ENCODE peak calls at places on chromosomes 3 and 15, in nine cellular contexts. H is OCI-LY7, D is neural crest cell, C is lower leg skin, L is body of pancreas, P is WTC11, U is osteocyte, Z is stomach, W is BJ. M is an unnamed sample.

GRCh38 chr3:119290613-119291012 is 3.6 kb upstream of the ARHGAP31 start:
- DNase-seq in H (no peak), D (no peak), C (no peak), L (no peak), P (no peak), U (no peak), Z (no peak), W (no peak), M (no peak)

GRCh38 chr3:132605374-132605792 is 8.3 kb downstream of the ACKR4 start:
- DNase-seq in H (no peak), D (no peak), C (no peak), L (no peak), P (no peak), U (no peak), Z (no peak), W (no peak), M (no peak)

GRCh38 chr15:31503256-31503655 is 176.6 kb downstream of the KLF13 start:
- DNase-seq in H (no peak), D (no peak), C (no peak), L (no peak), P (no peak), U (peak; percentile 53), Z (no peak), W (no peak), M (no peak)

GRCh38 chr15:86021281-86022264 is 58.1 kb upstream of the AGBL1 start:
- DNase-seq in H (no peak), D (no peak), C (no peak), L (peak; percentile 3), P (no peak), U (no peak), Z (no peak), W (no peak), M (no peak)

GRCh38 chr3:182241777-182242556 is 530.2 kb downstream of the SOX2 start:
- DNase-seq in H (no peak), D (peak; percentile 64), C (no peak), L (peak; percentile 52), P (no peak), U (no peak), Z (no peak), W (no peak), M (no peak)

GRCh38 chr3:43894176-43895049 is 203.7 kb downstream of the ABHD5 start:
- DNase-seq in H (peak; percentile 89), D (peak; percentile 66), C (no peak), L (peak; percentile 32), P (peak; percentile 75), U (no peak), Z (peak; percentile 52), W (no peak), M (peak; percentile 61)

GRCh38 chr15:101283931-101284330 is 6.6 kb upstream of the SELENOS start:
- DNase-seq in H (no peak), D (no peak), C (no peak), L (no peak), P (no peak), U (no peak), Z (no peak), W (no peak), M (no peak)

GRCh38 chr15:32855942-32856341 is 138.1 kb downstream of the GREM1 start:
- DNase-seq in H (no peak), D (no peak), C (no peak), L (peak; percentile 22), P (no peak), U (no peak), Z (no peak), W (peak; percentile 97), M (no peak)

GRCh38 chr3:32238816-32239637 is 547 bp downstream of the CMTM8 start:
- DNase-seq in H (peak; percentile 54), D (peak; percentile 34), C (no peak), L (peak; percentile 75), P (peak; percentile 49), U (peak; percentile 86), Z (peak; percentile 34), W (no peak), M (peak; percentile 65)

GRCh38 chr3:32241100-32241499 is 2.6 kb downstream of the CMTM8 start:
- DNase-seq in H (no peak), D (no peak), C (no peak), L (no peak), P (no peak), U (no peak), Z (no peak), W (no peak), M (no peak)

GRCh38 chr3:32237670-32238026 is 832 bp upstream of the CMTM8 start:
- DNase-seq in H (no peak), D (no peak), C (no peak), L (no peak), P (no peak), U (no peak), Z (no peak), W (no peak), M (no peak)

GRCh38 chr3:32238027-32238815 is at the start of gene CMTM8:
- DNase-seq in H (peak; percentile 62), D (peak; percentile 39), C (no peak), L (peak; percentile 75), P (peak; percentile 63), U (peak; percentile 81), Z (peak; percentile 81), W (no peak), M (peak; percentile 70)

DNA sequence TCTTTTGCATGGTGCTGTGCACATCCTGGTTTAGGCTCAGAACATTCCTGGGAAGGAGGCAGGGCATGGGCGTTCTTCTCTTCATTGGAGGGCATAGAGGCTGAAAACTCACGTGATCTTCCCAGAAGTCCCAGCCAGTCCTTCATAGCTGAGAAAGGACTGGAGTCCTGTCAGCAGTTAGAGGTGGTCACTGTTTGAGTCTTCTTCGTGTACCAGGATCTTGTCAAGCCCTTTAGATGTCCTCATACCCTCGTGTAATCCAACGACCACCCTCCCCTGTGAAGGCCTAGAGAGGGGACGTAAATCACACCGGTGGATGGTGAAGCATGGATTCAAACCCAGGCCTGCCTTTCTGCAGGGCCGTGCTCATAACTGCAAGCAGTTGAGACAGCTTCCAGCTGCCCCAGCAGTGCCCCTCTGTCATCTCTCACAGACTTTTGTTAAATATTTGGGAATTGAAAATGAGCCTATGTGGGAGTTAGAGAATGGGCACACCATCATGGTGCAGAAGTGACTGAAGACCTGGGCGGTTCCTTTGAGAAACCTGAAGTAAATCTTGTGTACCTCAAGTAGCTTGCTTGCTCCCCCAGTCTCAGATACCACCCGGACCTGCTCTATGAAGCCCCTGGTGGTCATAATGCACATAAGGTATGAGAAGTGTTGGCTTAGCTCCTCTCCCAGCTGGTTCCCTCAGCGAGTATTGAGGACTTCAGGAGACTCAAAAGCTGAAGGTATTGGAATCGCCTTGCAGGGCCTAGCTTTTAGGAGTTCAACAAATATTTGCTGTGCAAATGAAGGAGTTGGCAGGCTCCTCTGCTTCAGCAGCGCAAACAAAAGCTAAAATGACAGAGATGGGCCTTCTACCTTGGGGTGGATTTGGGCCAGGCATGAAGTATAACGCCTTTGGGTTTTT is 1.4 kb downstream of the CMTM8 start:
- DNase-seq in H (peak; percentile 67), D (peak; percentile 6), C (no peak), L (peak; percentile 71), P (peak; percentile 46), U (peak; percentile 77), Z (peak; percentile 61), W (no peak), M (peak; percentile 33)
- TF ChIP-seq CTCF in H (peak; percentile 80), D (peak; percentile 62), C (no peak), L (peak; percentile 35), P (peak; percentile 26), U (peak; percentile 46), Z (no peak), W (peak; percentile 25), M (peak; percentile 33)

DNA sequence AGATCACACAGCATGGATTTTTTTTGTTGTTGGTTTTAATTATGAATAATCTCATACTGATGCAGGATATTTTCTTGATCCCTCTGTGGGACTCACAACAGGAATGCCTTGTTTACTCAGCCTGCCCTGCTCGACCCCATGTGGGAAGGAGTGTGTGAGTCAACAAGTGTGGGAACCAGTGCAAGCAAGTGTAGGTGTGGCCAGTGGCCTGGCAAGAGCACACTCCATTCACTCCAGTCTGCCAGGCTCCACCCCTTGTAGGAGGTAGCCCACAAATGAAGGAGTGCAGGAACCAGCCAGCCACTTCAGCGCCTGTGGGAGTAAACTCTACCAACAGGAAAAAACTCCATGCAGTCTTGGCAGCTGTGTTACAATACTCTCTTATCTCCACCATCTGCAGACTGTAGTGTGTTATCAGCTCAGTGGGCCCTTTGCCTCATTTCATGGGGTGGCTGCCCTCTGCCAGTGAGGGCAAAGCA is 393.6 kb downstream of the OTOL1 start:
- DNase-seq in H (no peak), D (no peak), C (no peak), L (peak; percentile 3), P (no peak), U (no peak), Z (peak; percentile 72), W (peak; percentile 93), M (no peak)
- TF ChIP-seq CTCF in H (no peak), D (no peak), C (no peak), L (no peak), P (no peak), U (no peak), Z (no peak), W (no peak), M (no peak)

DNA sequence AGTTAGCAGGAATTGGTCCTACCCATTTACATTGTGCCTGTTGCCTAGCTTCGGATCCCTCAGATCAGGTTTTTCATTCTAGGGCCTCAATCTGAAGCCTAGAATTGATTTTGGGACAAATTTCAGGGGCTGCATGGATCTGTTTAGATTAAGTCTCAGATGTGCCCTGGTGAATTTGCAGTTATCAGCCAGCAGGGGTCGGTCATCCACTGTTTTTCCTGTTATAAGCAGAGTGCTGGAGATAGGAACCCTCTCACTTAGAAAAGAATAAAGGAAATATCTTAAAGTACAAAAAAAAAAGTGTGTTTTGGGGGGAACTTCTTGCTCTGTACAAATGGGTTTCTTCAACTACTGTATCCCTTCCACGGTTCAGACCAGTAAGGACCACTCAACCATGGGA is 212.5 kb downstream of the BCHE start:
- DNase-seq in H (no peak), D (no peak), C (no peak), L (no peak), P (no peak), U (no peak), Z (no peak), W (no peak), M (no peak)
- TF ChIP-seq CTCF in H (peak; percentile 56), D (peak; percentile 44), C (no peak), L (no peak), P (peak; percentile 59), U (peak; percentile 46), Z (no peak), W (no peak), M (peak; percentile 32)

DNA sequence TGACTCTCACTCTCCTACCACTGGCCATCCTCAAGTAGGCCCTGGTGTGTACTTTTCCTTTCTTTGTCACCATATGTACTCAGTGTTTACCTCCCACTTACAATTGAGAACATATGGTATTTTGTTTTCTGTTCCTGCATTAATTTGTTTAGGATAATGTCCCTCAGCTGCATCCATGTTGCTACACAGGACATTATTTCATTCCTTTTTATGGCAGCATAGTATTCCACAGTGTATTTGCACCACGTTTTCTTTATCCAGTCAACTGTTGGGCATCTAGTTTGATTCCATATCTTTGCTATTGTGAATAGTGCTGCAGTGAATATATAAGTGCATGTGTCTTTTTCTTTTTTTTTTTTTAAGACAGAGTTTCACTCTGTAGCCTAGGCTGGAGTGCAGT is 126.2 kb downstream of the GALK2 start:
- DNase-seq in H (no peak), D (no peak), C (no peak), L (no peak), P (no peak), U (no peak), Z (no peak), W (no peak), M (no peak)
- TF ChIP-seq CTCF in H (no peak), D (no peak), C (no peak), L (no peak), P (no peak), U (no peak), Z (no peak), W (no peak), M (no peak)

GRCh38 chr15:51144021-51144532 is 49.4 kb upstream of the TNFAIP8L3 start:
- DNase-seq in H (no peak), D (no peak), C (no peak), L (no peak), P (no peak), U (no peak), Z (no peak), W (peak; percentile 10), M (no peak)
- TF ChIP-seq CTCF in H (no peak), D (no peak), C (no peak), L (no peak), P (no peak), U (no peak), Z (no peak), W (no peak), M (no peak)